ENCODE peak calls at places on chromosome 3, in four cellular contexts. H, Z, T and O are unnamed samples.

GRCh38 chr3:107142171-107142570 is 235.1 kb upstream of the CCDC54 start:
- DNase-seq in Z (no peak), T (no peak), H (no peak), O (no peak)

GRCh38 chr3:30401971-30402370 is 204.4 kb upstream of the TGFBR2 start:
- DNase-seq in H (peak), Z (no peak), T (no peak), O (peak)

GRCh38 chr3:16186081-16186480 is 11.6 kb downstream of the GALNT15 start:
- DNase-seq in T (no peak), Z (no peak), H (no peak), O (no peak)

GRCh38 chr3:20340324-20340928 is 154.4 kb upstream of the SGO1 start:
- DNase-seq in Z (peak), H (peak), T (peak), O (peak)

GRCh38 chr3:50924638-50925037 is 249.9 kb downstream of the DOCK3 start:
- DNase-seq in Z (no peak), T (no peak), H (no peak), O (no peak)

GRCh38 chr3:194683431-194683830 is 2.3 kb upstream of the FAM43A start:
- DNase-seq in T (peak), Z (no peak), H (no peak), O (no peak)

GRCh38 chr3:42130329-42131070 is 39.3 kb downstream of the TRAK1 start:
- DNase-seq in Z (no peak), H (no peak), T (no peak), O (no peak)

GRCh38 chr3:184637705-184638104 is 74.2 kb downstream of the MAGEF1 start:
- DNase-seq in Z (no peak), H (no peak), T (peak), O (peak)

GRCh38 chr3:108124337-108125150 is 33.7 kb upstream of the CD47 start:
- DNase-seq in T (peak), Z (no peak), H (no peak), O (no peak)

GRCh38 chr3:90129710-90130109 is 1022.3 kb downstream of the EPHA3 start:
- DNase-seq in H (no peak), Z (no peak), T (no peak), O (no peak)

GRCh38 chr3:55541016-55541415 is 53.9 kb upstream of the WNT5A start:
- DNase-seq in T (no peak), H (no peak), Z (no peak), O (peak)

GRCh38 chr3:109921509-109921908 is 584.2 kb upstream of the DPPA4 start:
- DNase-seq in T (no peak), H (no peak), Z (no peak), O (no peak)

GRCh38 chr3:46378426-46378942 is 7.7 kb downstream of the CCR5 start:
- DNase-seq in Z (peak), H (peak), T (peak), O (peak)

GRCh38 chr3:186931487-186932280 is 1.4 kb downstream of the ST6GAL1 start:
- DNase-seq in T (peak), H (no peak), Z (peak), O (no peak)

GRCh38 chr3:24583004-24583403 is 88.4 kb upstream of the THRB start:
- DNase-seq in Z (no peak), H (peak), T (peak), O (no peak)

GRCh38 chr3:153257673-153258351 is 95.8 kb downstream of the RAP2B start:
- DNase-seq in H (no peak), T (no peak), Z (no peak), O (no peak)

GRCh38 chr3:188305220-188305619 is 151.3 kb downstream of the LPP start:
- DNase-seq in H (no peak), Z (no peak), T (no peak), O (no peak)

GRCh38 chr3:18440053-18440768 is 15.1 kb upstream of the SATB1 start:
- DNase-seq in H (no peak), Z (no peak), T (no peak), O (peak)

GRCh38 chr3:18436213-18436612 is 11.1 kb upstream of the SATB1 start:
- DNase-seq in Z (no peak), H (no peak), T (no peak), O (no peak)

GRCh38 chr3:18438586-18438985 is 13.4 kb upstream of the SATB1 start:
- DNase-seq in Z (no peak), H (no peak), T (no peak), O (no peak)

GRCh38 chr3:18441521-18441920 is 16.4 kb upstream of the SATB1 start:
- DNase-seq in T (no peak), H (no peak), Z (no peak), O (no peak)

DNA sequence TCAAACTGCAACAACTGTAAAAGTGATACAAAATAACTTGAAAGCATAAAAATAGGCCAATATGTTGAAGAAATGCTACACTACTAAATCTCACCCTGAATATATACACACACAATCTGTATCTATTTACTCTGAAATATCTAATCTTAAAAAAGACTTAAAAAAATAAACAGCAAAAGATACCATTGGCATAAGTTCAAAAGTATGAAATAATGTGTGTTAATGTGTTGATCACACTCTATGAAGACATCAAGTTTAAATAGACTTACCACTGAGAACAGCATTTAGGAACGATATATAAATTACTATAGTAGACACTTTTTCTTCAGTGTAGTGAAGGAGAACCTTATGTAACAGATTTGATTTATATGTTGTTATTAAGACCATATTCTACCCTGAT is 14.1 kb upstream of the SATB1 start:
- DNase-seq in Z (no peak), H (no peak), T (no peak), O (no peak)
- H3K4me3 ChIP-seq in Z (no peak), H (no peak), T (no peak), O (no peak)

GRCh38 chr3:128463771-128464170 is 2.9 kb downstream of the DNAJB8 start:
- DNase-seq in Z (no peak), T (no peak), H (no peak), O (no peak)

GRCh38 chr3:128463354-128463753 is 3.3 kb downstream of the DNAJB8 start:
- DNase-seq in Z (no peak), H (no peak), T (no peak), O (no peak)

GRCh38 chr3:128459451-128459820 is 7.3 kb downstream of the DNAJB8 start:
- DNase-seq in Z (no peak), T (no peak), H (no peak), O (no peak)

GRCh38 chr3:128462341-128462910 is 4.3 kb downstream of the DNAJB8 start:
- DNase-seq in Z (no peak), H (no peak), T (no peak), O (no peak)

GRCh38 chr3:128461731-128462130 is 5.0 kb downstream of the DNAJB8 start:
- DNase-seq in H (no peak), Z (no peak), T (no peak), O (no peak)
- TF ChIP-seq CTCF in H (no peak), Z (no peak), T (no peak), O (no peak)

GRCh38 chr3:80770106-80771079 is 991.1 kb downstream of the GBE1 start:
- DNase-seq in Z (no peak), T (peak), H (no peak), O (no peak)

GRCh38 chr3:80767599-80767998 is 993.8 kb downstream of the GBE1 start:
- DNase-seq in H (no peak), T (peak), Z (no peak), O (no peak)

GRCh38 chr3:80771085-80771484 is 990.4 kb downstream of the GBE1 start:
- DNase-seq in Z (no peak), H (no peak), T (peak), O (no peak)

GRCh38 chr3:80769683-80770082 is 991.8 kb downstream of the GBE1 start:
- DNase-seq in Z (no peak), T (no peak), H (no peak), O (no peak)
- H3K4me3 ChIP-seq in Z (no peak), T (no peak), H (no peak), O (no peak)

GRCh38 chr3:36991923-36992805 is 767 bp downstream of the EPM2AIP1 start:
- DNase-seq in T (peak), Z (no peak), H (peak), O (peak)

GRCh38 chr3:36991147-36991546 is 1.8 kb downstream of the EPM2AIP1 start:
- DNase-seq in H (no peak), T (no peak), Z (no peak), O (no peak)

GRCh38 chr3:36993326-36994283 is at the start of gene MLH1:
- DNase-seq in Z (peak), H (peak), T (peak), O (peak)

GRCh38 chr3:36989568-36989967 is 3.4 kb downstream of the EPM2AIP1 start:
- DNase-seq in Z (no peak), H (no peak), T (no peak), O (no peak)

DNA sequence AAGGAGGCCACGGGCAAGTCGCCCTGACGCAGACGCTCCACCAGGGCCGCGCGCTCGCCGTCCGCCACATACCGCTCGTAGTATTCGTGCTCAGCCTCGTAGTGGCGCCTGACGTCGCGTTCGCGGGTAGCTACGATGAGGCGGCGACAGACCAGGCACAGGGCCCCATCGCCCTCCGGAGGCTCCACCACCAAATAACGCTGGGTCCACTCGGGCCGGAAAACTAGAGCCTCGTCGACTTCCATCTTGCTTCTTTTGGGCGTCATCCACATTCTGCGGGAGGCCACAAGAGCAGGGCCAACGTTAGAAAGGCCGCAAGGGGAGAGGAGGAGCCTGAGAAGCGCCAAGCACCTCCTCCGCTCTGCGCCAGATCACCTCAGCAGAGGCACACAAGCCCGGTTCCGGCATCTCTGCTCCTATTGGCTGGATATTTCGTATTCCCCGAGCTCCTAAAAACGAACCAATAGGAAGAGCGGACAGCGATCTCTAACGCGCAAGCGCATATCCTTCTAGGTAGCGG is at the start of gene EPM2AIP1:
- DNase-seq in H (peak), Z (peak), T (no peak), O (no peak)
- TF ChIP-seq CTCF in H (peak), Z (peak), T (peak), O (peak)

GRCh38 chr3:69199942-69200341 is 77.5 kb upstream of the LMOD3 start:
- DNase-seq in Z (no peak), H (no peak), T (no peak), O (no peak)
- H3K4me3 ChIP-seq in Z (peak), H (peak), T (peak), O (no peak)

GRCh38 chr3:117616213-117616612 is 906.6 kb downstream of the TUSC7 start:
- DNase-seq in T (no peak), Z (no peak), H (no peak), O (peak)
- TF ChIP-seq CTCF in T (no peak), Z (no peak), H (no peak), O (peak)

DNA sequence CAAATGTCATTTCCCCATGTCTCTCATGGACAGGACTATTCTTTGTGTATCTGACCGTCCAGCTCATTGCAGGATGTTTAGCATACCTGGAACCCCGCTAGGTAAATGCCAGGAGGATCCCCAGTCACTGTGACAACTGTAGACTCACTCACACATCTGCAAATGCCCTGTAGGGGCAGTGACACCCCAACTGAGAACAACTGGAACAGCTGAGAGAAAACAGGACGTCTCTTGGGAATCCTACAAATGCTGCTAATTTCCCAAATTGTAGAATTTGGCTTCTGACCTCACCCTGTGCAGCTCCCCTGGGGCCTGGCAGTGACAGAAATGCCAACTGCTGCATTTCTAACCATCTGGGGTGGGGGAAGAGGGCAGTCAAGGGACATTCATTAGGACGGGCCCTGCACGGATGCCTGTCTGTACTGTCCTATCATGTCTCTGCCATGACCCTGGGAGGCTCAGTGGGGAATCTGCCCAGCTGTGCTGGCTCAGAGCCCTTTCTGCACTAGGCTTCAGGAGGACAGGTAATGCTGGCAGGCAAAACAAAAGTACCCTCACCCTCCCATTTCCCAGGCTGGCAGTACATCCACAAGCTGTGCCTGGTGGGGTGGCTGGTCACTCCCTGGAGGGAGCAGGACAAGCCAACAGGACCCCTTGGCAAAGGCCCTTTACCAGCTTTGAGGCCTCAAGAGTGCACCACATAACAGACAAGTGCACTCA is 30.4 kb downstream of the RAB6B start:
- DNase-seq in T (no peak), Z (no peak), H (no peak), O (no peak)
- H3K4me3 ChIP-seq in T (no peak), Z (no peak), H (no peak), O (no peak)

DNA sequence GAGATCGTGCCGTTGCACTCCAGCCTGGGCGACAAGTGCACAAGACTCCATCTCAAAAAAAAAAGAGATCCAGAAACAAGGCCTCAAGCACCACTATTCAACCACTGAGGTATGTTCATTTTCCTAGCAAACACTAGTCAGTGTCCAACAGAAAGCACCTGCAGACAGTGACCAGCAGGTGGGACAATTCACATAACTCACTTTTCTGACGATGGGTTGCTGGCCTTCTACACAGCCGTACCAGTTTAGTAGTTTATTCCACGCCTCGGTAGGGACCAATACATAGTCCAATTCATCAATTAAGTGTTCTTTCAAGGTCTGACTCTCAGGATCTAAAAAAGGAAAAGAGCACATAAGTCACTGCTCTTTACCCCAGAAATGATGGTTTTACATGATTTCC is 12.4 kb downstream of the USP4 start:
- DNase-seq in H (no peak), Z (no peak), T (peak), O (no peak)
- TF ChIP-seq CTCF in H (no peak), Z (no peak), T (peak), O (no peak)

GRCh38 chr3:145898487-145898886 is 262.5 kb downstream of the PLOD2 start:
- DNase-seq in T (peak), H (no peak), Z (no peak), O (peak)
- H3K4me3 ChIP-seq in T (peak), H (no peak), Z (no peak), O (peak)

DNA sequence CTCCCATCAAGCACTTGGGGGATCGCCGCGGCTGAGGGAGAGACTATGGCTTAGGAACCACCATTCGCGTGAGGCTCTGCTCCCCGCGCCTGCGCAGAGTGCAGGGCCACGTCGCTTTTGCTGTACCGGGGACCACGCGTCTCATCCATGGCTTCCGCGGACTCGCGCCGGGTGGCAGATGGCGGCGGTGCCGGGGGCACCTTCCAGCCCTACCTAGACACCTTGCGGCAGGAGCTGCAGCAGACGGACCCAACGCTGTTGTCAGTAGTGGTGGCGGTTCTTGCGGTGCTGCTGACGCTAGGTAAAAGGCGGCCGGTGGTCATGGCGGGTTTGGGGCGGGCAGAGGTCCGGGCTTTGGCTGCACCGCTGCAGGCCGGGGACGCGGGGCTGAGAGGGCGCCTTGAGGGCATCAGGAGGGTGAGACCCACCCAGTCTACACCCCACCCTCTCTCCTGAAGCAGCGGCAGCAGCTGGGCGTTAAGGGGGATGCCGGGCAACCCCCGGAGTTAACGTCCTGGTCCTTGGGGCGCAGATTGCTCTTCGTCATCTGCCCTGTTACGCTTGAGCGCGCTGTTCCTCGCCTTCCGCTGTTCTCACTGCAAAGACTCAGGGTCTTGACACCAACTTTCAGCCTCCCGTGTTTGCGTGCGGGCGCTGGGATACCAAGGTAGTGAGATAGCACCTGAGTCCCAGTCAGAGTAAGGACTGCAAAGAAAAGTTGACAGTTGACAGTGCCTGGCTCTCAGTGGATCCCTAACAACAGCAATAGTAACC is at the start of gene SRPRB:
- DNase-seq in H (peak), T (peak), Z (peak), O (peak)
- TF ChIP-seq CTCF in H (no peak), T (no peak), Z (no peak), O (no peak)